ENCODE peak calls at places on chromosomes 5 and 9, in nine cellular contexts. One of them, this sample, is unnamed. For H3K4me1, the result is how much of the 10 kb centered on the place peaks cover.

GRCh38 chr5:31581498-31582099 is 49.5 kb downstream of the C5orf22 start:
- DNase-seq in IMR-90: peak
- DNase-seq in neural progenitor cell: peak
- DNase-seq in DND-41: no peak
- DNase-seq in MM.1S: peak
- DNase-seq in endodermal cell: no peak
- DNase-seq in mammary epithelial cell: peak
- DNase-seq in fibroblast of lung: peak
- DNase-seq in PC-3: peak
- DNase-seq in this sample: no peak

GRCh38 chr5:149239917-149240316 is 31.7 kb upstream of the AFAP1L1 start:
- DNase-seq in fibroblast of lung: no peak
- DNase-seq in DND-41: no peak
- DNase-seq in PC-3: no peak
- DNase-seq in MM.1S: no peak
- DNase-seq in IMR-90: no peak
- DNase-seq in endodermal cell: no peak
- DNase-seq in mammary epithelial cell: no peak
- DNase-seq in neural progenitor cell: no peak
- DNase-seq in this sample: no peak

GRCh38 chr9:82903503-82903902 is 159.4 kb downstream of the RASEF start:
- DNase-seq in DND-41: no peak
- DNase-seq in IMR-90: no peak
- DNase-seq in neural progenitor cell: no peak
- DNase-seq in fibroblast of lung: no peak
- DNase-seq in mammary epithelial cell: no peak
- DNase-seq in MM.1S: no peak
- DNase-seq in endodermal cell: no peak
- DNase-seq in PC-3: peak
- DNase-seq in this sample: no peak

GRCh38 chr5:52989781-52990530 is 804 bp downstream of the ITGA2 start:
- DNase-seq in DND-41: peak
- DNase-seq in fibroblast of lung: peak
- DNase-seq in endodermal cell: peak
- DNase-seq in PC-3: peak
- DNase-seq in MM.1S: peak
- DNase-seq in mammary epithelial cell: no peak
- DNase-seq in IMR-90: peak
- DNase-seq in neural progenitor cell: peak
- DNase-seq in this sample: peak

GRCh38 chr5:67263656-67264055 is 67.1 kb upstream of the CD180 start:
- DNase-seq in PC-3: no peak
- DNase-seq in neural progenitor cell: no peak
- DNase-seq in IMR-90: no peak
- DNase-seq in MM.1S: no peak
- DNase-seq in endodermal cell: no peak
- DNase-seq in fibroblast of lung: no peak
- DNase-seq in mammary epithelial cell: no peak
- DNase-seq in DND-41: no peak
- DNase-seq in this sample: no peak

GRCh38 chr5:164600166-164600715 is 1094.8 kb downstream of the MAT2B start:
- DNase-seq in PC-3: peak
- DNase-seq in MM.1S: no peak
- DNase-seq in fibroblast of lung: peak
- DNase-seq in IMR-90: peak
- DNase-seq in endodermal cell: no peak
- DNase-seq in neural progenitor cell: no peak
- DNase-seq in mammary epithelial cell: peak
- DNase-seq in DND-41: no peak
- DNase-seq in this sample: no peak

GRCh38 chr5:160480652-160481051 is 59.0 kb downstream of the PTTG1 start:
- DNase-seq in fibroblast of lung: no peak
- DNase-seq in MM.1S: no peak
- DNase-seq in IMR-90: no peak
- DNase-seq in mammary epithelial cell: no peak
- DNase-seq in endodermal cell: no peak
- DNase-seq in PC-3: peak
- DNase-seq in DND-41: no peak
- DNase-seq in neural progenitor cell: no peak
- DNase-seq in this sample: peak

GRCh38 chr5:168039485-168040005 is 251.9 kb upstream of the WWC1 start:
- DNase-seq in MM.1S: peak
- DNase-seq in mammary epithelial cell: no peak
- DNase-seq in PC-3: no peak
- DNase-seq in fibroblast of lung: no peak
- DNase-seq in endodermal cell: no peak
- DNase-seq in DND-41: no peak
- DNase-seq in IMR-90: no peak
- DNase-seq in neural progenitor cell: peak
- DNase-seq in this sample: no peak

GRCh38 chr5:104540448-104540847 is 977.9 kb upstream of the NUDT12 start:
- DNase-seq in fibroblast of lung: peak
- DNase-seq in PC-3: peak
- DNase-seq in endodermal cell: no peak
- DNase-seq in neural progenitor cell: no peak
- DNase-seq in mammary epithelial cell: no peak
- DNase-seq in DND-41: no peak
- DNase-seq in IMR-90: peak
- DNase-seq in MM.1S: no peak
- DNase-seq in this sample: peak

GRCh38 chr9:136311433-136312375 is 7.8 kb upstream of the CCDC187 start:
- DNase-seq in MM.1S: peak
- DNase-seq in PC-3: peak
- DNase-seq in fibroblast of lung: no peak
- DNase-seq in DND-41: peak
- DNase-seq in neural progenitor cell: no peak
- DNase-seq in IMR-90: no peak
- DNase-seq in endodermal cell: no peak
- DNase-seq in mammary epithelial cell: no peak
- DNase-seq in this sample: peak

GRCh38 chr5:159038907-159039306 is 60.8 kb downstream of the EBF1 start:
- DNase-seq in fibroblast of lung: peak
- DNase-seq in neural progenitor cell: no peak
- DNase-seq in IMR-90: peak
- DNase-seq in endodermal cell: no peak
- DNase-seq in DND-41: no peak
- DNase-seq in PC-3: no peak
- DNase-seq in mammary epithelial cell: no peak
- DNase-seq in MM.1S: no peak
- DNase-seq in this sample: no peak

GRCh38 chr5:172006378-172007152 is at the start of gene FBXW11:
- DNase-seq in mammary epithelial cell: peak
- DNase-seq in neural progenitor cell: peak
- DNase-seq in endodermal cell: peak
- DNase-seq in DND-41: peak
- DNase-seq in IMR-90: peak
- DNase-seq in fibroblast of lung: peak
- DNase-seq in PC-3: peak
- DNase-seq in MM.1S: peak
- DNase-seq in this sample: peak

GRCh38 chr5:134555889-134556311 is 30.4 kb downstream of the JADE2 start:
- DNase-seq in PC-3: peak
- DNase-seq in MM.1S: no peak
- DNase-seq in DND-41: peak
- DNase-seq in mammary epithelial cell: peak
- DNase-seq in endodermal cell: peak
- DNase-seq in IMR-90: peak
- DNase-seq in neural progenitor cell: peak
- DNase-seq in fibroblast of lung: peak
- DNase-seq in this sample: no peak

DNA sequence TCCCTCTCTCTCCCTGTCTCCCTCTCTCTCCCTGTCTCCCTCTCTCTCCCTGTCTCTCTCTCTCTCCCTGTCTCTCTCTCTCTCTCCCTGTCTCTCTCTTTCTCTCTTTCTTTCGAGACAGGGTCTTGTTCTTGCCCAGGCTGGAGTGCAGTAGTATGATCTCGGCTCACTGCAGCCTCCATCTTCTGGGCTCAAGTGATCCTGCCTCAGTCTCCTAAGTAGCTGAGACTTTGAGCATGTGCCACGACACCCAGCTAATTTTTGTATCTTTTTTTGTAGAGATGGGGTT is 14.3 kb downstream of the TRIO start:
- DNase-seq in endodermal cell: no peak
- DNase-seq in mammary epithelial cell: no peak
- DNase-seq in DND-41: no peak
- DNase-seq in neural progenitor cell: no peak
- DNase-seq in PC-3: no peak
- DNase-seq in IMR-90: no peak
- DNase-seq in MM.1S: no peak
- DNase-seq in fibroblast of lung: no peak
- DNase-seq in this sample: no peak
- H3K4me1 ChIP-seq in endodermal cell: under half
- H3K4me1 ChIP-seq in mammary epithelial cell: under half
- H3K4me1 ChIP-seq in DND-41: under half
- H3K4me1 ChIP-seq in neural progenitor cell: under half
- H3K4me1 ChIP-seq in PC-3: half or more
- H3K4me1 ChIP-seq in IMR-90: under half
- H3K4me1 ChIP-seq in MM.1S: under half
- H3K4me1 ChIP-seq in fibroblast of lung: under half
- H3K4me1 ChIP-seq in this sample: under half

GRCh38 chr5:175847503-175847902 is 23.9 kb upstream of the CPLX2 start:
- DNase-seq in PC-3: no peak
- DNase-seq in DND-41: no peak
- DNase-seq in mammary epithelial cell: no peak
- DNase-seq in neural progenitor cell: peak
- DNase-seq in fibroblast of lung: peak
- DNase-seq in endodermal cell: peak
- DNase-seq in MM.1S: no peak
- DNase-seq in IMR-90: peak
- DNase-seq in this sample: no peak
- TF ChIP-seq CTCF in PC-3: peak
- TF ChIP-seq CTCF in DND-41: peak
- TF ChIP-seq CTCF in mammary epithelial cell: no peak
- TF ChIP-seq CTCF in neural progenitor cell: peak
- TF ChIP-seq CTCF in fibroblast of lung: peak
- TF ChIP-seq CTCF in endodermal cell: peak
- TF ChIP-seq CTCF in MM.1S: no peak
- TF ChIP-seq CTCF in IMR-90: peak
- TF ChIP-seq CTCF in this sample: no peak

GRCh38 chr9:91530829-91531228 is 107.2 kb upstream of the NFIL3 start:
- DNase-seq in mammary epithelial cell: no peak
- DNase-seq in fibroblast of lung: peak
- DNase-seq in neural progenitor cell: no peak
- DNase-seq in PC-3: no peak
- DNase-seq in DND-41: no peak
- DNase-seq in MM.1S: no peak
- DNase-seq in IMR-90: peak
- DNase-seq in endodermal cell: no peak
- DNase-seq in this sample: no peak

GRCh38 chr9:91533382-91533781 is 109.8 kb upstream of the NFIL3 start:
- DNase-seq in mammary epithelial cell: peak
- DNase-seq in fibroblast of lung: no peak
- DNase-seq in endodermal cell: no peak
- DNase-seq in IMR-90: no peak
- DNase-seq in PC-3: peak
- DNase-seq in DND-41: no peak
- DNase-seq in neural progenitor cell: no peak
- DNase-seq in MM.1S: no peak
- DNase-seq in this sample: no peak

GRCh38 chr9:91534374-91534773 is 110.7 kb upstream of the NFIL3 start:
- DNase-seq in DND-41: no peak
- DNase-seq in fibroblast of lung: no peak
- DNase-seq in PC-3: peak
- DNase-seq in neural progenitor cell: no peak
- DNase-seq in IMR-90: peak
- DNase-seq in MM.1S: no peak
- DNase-seq in mammary epithelial cell: peak
- DNase-seq in endodermal cell: no peak
- DNase-seq in this sample: no peak

GRCh38 chr9:91532325-91532724 is 108.7 kb upstream of the NFIL3 start:
- DNase-seq in mammary epithelial cell: peak
- DNase-seq in IMR-90: peak
- DNase-seq in DND-41: no peak
- DNase-seq in fibroblast of lung: no peak
- DNase-seq in PC-3: peak
- DNase-seq in endodermal cell: no peak
- DNase-seq in neural progenitor cell: no peak
- DNase-seq in MM.1S: no peak
- DNase-seq in this sample: no peak

DNA sequence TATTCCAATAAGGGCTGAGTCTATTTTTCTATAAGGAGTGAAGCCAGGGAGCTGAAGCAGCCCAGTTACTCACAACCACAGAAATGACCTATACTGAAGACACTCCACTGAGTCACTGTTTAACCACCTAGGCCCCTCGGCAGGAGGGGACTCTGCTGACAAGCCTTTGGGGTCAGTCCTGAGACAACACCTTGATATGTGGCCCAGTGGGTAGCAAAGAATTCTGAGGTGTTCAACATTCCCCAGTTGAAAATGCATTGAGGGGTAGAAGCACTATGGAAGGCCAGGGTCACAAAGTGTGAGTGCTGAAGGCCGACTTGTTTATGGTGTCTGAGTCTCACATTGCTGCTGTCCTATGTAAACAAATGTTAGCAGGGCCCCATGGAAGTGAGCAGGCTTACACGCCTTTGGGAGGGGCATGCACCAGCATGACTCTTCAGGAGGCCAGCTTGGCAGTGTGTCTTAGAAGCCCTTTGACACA is 112.6 kb upstream of the NFIL3 start:
- DNase-seq in neural progenitor cell: no peak
- DNase-seq in endodermal cell: peak
- DNase-seq in IMR-90: peak
- DNase-seq in MM.1S: no peak
- DNase-seq in mammary epithelial cell: peak
- DNase-seq in PC-3: peak
- DNase-seq in fibroblast of lung: peak
- DNase-seq in DND-41: no peak
- DNase-seq in this sample: peak
- H3K9ac ChIP-seq in neural progenitor cell: no peak
- H3K9ac ChIP-seq in endodermal cell: no peak
- H3K9ac ChIP-seq in IMR-90: no peak
- H3K9ac ChIP-seq in MM.1S: no peak
- H3K9ac ChIP-seq in mammary epithelial cell: no peak
- H3K9ac ChIP-seq in PC-3: peak
- H3K9ac ChIP-seq in fibroblast of lung: no peak
- H3K9ac ChIP-seq in DND-41: no peak
- H3K9ac ChIP-seq in this sample: no peak

GRCh38 chr9:127136081-127136879 is 13.8 kb upstream of the ANGPTL2 start:
- DNase-seq in DND-41: no peak
- DNase-seq in MM.1S: no peak
- DNase-seq in mammary epithelial cell: no peak
- DNase-seq in IMR-90: no peak
- DNase-seq in endodermal cell: peak
- DNase-seq in neural progenitor cell: no peak
- DNase-seq in fibroblast of lung: no peak
- DNase-seq in PC-3: no peak
- DNase-seq in this sample: no peak
- H3K4me1 ChIP-seq in DND-41: under half
- H3K4me1 ChIP-seq in MM.1S: under half
- H3K4me1 ChIP-seq in mammary epithelial cell: under half
- H3K4me1 ChIP-seq in IMR-90: under half
- H3K4me1 ChIP-seq in endodermal cell: under half
- H3K4me1 ChIP-seq in neural progenitor cell: under half
- H3K4me1 ChIP-seq in fibroblast of lung: under half
- H3K4me1 ChIP-seq in PC-3: under half
- H3K4me1 ChIP-seq in this sample: under half